ENCODE peak calls at places on chromosomes 5 and 9, in ten cellular contexts. R is omental fat pad; D is M059J; H is caudate nucleus; Q is A549; I is neuronal stem cell; N is iPS DF 6.9; Z is ecto neural progenitor cell; B is T follicular helper cell; C is stimulated activated CD4-positive, alpha-beta T cell treated with anti-CD3 and anti-CD28 coated beads, Interleukin-15, amount 100 ng/mL, for 1 hour. S is an unnamed sample.

GRCh38 chr5:74546796-74547195 is 93.7 kb downstream of the ENC1 start:
- DNase-seq in R (no peak), D (peak; percentile 59), H (no peak), Q (no peak), I (no peak), N (no peak), Z (no peak), B (no peak), C (no peak), S (no peak)

GRCh38 chr5:56585973-56586740 is 229.2 kb upstream of the MAP3K1 start:
- DNase-seq in R (no peak), D (no peak), H (no peak), Q (no peak), I (peak; percentile 61), N (no peak), Z (no peak), B (no peak), C (no peak), S (no peak)

GRCh38 chr5:142313693-142314092 is 11.1 kb downstream of the SPRY4 start:
- DNase-seq in R (no peak), D (no peak), H (no peak), Q (no peak), I (no peak), N (no peak), Z (no peak), B (no peak), C (no peak), S (no peak)

GRCh38 chr5:181052526-181052927 is 12.5 kb downstream of the BTNL9 start:
- DNase-seq in R (no peak), D (no peak), H (no peak), Q (no peak), I (no peak), N (no peak), Z (peak; percentile 62), B (no peak), C (no peak), S (peak; percentile 10)

GRCh38 chr9:101232405-101232977 is 152.3 kb downstream of the BAAT start:
- DNase-seq in R (no peak), D (no peak), H (no peak), Q (no peak), I (no peak), N (no peak), Z (no peak), B (no peak), C (no peak), S (no peak)

GRCh38 chr9:123353984-123354591 is 1.9 kb upstream of the CRB2 start:
- DNase-seq in R (peak; percentile 72), D (peak; percentile 57), H (peak; percentile 50), Q (peak; percentile 84), I (peak; percentile 81), N (no peak), Z (peak; percentile 91), B (peak; percentile 33), C (peak; percentile 29), S (peak; percentile 48)

GRCh38 chr5:37110128-37110527 is 139.0 kb downstream of the CPLANE1 start:
- DNase-seq in R (no peak), D (no peak), H (no peak), Q (no peak), I (no peak), N (no peak), Z (no peak), B (no peak), C (no peak), S (no peak)

GRCh38 chr5:136020383-136021015 is 8.3 kb upstream of the TGFBI start:
- DNase-seq in R (peak; percentile 48), D (peak; percentile 98), H (no peak), Q (peak; percentile 89), I (no peak), N (no peak), Z (no peak), B (no peak), C (no peak), S (peak; percentile 98)

GRCh38 chr9:85521331-85522197 is 220.2 kb downstream of the AGTPBP1 start:
- DNase-seq in R (no peak), D (no peak), H (peak; percentile 57), Q (no peak), I (no peak), N (no peak), Z (no peak), B (no peak), C (no peak), S (no peak)

GRCh38 chr5:169873642-169874041 is 106.7 kb downstream of the INSYN2B start:
- DNase-seq in R (no peak), D (no peak), H (peak; percentile 12), Q (no peak), I (no peak), N (no peak), Z (no peak), B (no peak), C (no peak), S (no peak)

GRCh38 chr5:56480305-56481146 is 247.4 kb upstream of the ANKRD55 start:
- DNase-seq in R (no peak), D (peak; percentile 49), H (peak; percentile 40), Q (no peak), I (peak; percentile 61), N (no peak), Z (peak; percentile 77), B (no peak), C (no peak), S (peak; percentile 50)

GRCh38 chr5:53825016-53825415 is 264.6 kb downstream of the NDUFS4 start:
- DNase-seq in R (no peak), D (peak; percentile 48), H (no peak), Q (no peak), I (no peak), N (no peak), Z (no peak), B (no peak), C (no peak), S (no peak)

GRCh38 chr9:130432796-130433167 is 12.0 kb upstream of the ASS1 start:
- DNase-seq in R (no peak), D (no peak), H (no peak), Q (no peak), I (no peak), N (no peak), Z (no peak), B (no peak), C (no peak), S (no peak)